ENCODE peak calls at places on chromosomes 16 and 17, in five cellular contexts. Y is cardiac muscle cell, R is H1, G is endothelial cell of umbilical vein, U is uterus. L is an unnamed sample. For H3K27me3, the result is how much of the 10 kb centered on the place peaks cover.

GRCh38 chr17:60941028-60941427 is 263.4 kb downstream of the BCAS3 start:
- DNase-seq in U (peak), G (peak), R (no peak), Y (peak), L (peak)

GRCh38 chr17:73476890-73477350 is 165.1 kb upstream of the CDC42EP4 start:
- DNase-seq in Y (no peak), G (no peak), U (no peak), R (no peak), L (no peak)

GRCh38 chr17:75864448-75864871 is 9.3 kb upstream of the WBP2 start:
- DNase-seq in Y (peak), R (no peak), U (peak), G (no peak), L (peak)

GRCh38 chr16:47247691-47248090 is 103.9 kb upstream of the NETO2 start:
- DNase-seq in R (no peak), Y (no peak), U (no peak), G (no peak), L (no peak)

GRCh38 chr17:30505868-30506417 is 28.7 kb downstream of the GOSR1 start:
- DNase-seq in G (no peak), Y (no peak), U (no peak), R (no peak), L (no peak)

GRCh38 chr17:4986403-4986802 is 1.1 kb downstream of the CAMTA2 start:
- DNase-seq in U (peak), G (peak), R (no peak), Y (peak), L (no peak)

GRCh38 chr17:58052951-58053715 is 30.1 kb upstream of the DYNLL2 start:
- DNase-seq in U (no peak), G (no peak), Y (no peak), R (no peak), L (no peak)

GRCh38 chr16:85312174-85312573 is 199.9 kb upstream of the CIBAR2 start:
- DNase-seq in R (no peak), G (no peak), U (no peak), Y (no peak), L (no peak)

GRCh38 chr17:40588557-40588956 is 23.3 kb upstream of the CCR7 start:
- DNase-seq in G (no peak), R (no peak), Y (no peak), U (no peak), L (no peak)
- H3K4me3 ChIP-seq in G (no peak), R (no peak), Y (no peak), U (no peak), L (no peak)

GRCh38 chr16:66508261-66508913 is 41.5 kb downstream of the TK2 start:
- DNase-seq in R (no peak), U (peak), Y (peak), G (peak), L (no peak)

GRCh38 chr16:66507731-66508239 is 42.1 kb downstream of the TK2 start:
- DNase-seq in U (peak), G (no peak), Y (no peak), R (no peak), L (no peak)

GRCh38 chr16:66502020-66502913 is 47.7 kb downstream of the TK2 start:
- DNase-seq in Y (peak), R (no peak), G (no peak), U (peak), L (no peak)

GRCh38 chr16:66503612-66504011 is 46.3 kb downstream of the TK2 start:
- DNase-seq in U (no peak), R (no peak), G (no peak), Y (no peak), L (no peak)

GRCh38 chr16:66503030-66503429 is 46.9 kb downstream of the TK2 start:
- DNase-seq in R (no peak), Y (no peak), U (peak), G (no peak), L (no peak)
- TF ChIP-seq CTCF in R (no peak), Y (no peak), U (no peak), G (no peak), L (no peak)

DNA sequence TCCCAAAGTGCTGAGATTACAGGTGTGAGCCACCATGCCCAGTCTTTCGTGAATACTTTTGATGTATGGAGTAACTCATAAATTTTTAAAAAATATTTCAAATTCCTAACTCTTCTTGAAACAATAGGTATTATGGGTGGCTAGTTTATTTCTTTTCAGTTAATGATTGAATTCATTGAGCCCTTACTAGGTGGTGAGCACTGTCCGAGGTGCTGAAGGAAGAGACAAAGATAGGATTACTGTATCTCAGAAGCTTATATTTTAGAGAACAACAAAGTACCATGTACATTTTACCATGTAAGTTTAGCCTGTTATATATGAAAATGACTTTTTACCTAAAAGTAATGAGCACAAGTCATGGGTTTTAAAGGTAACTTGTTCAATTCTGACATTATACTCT is 418.3 kb downstream of the NPIPA7 start:
- DNase-seq in Y (no peak), U (no peak), R (no peak), G (no peak), L (no peak)
- H3K27me3 ChIP-seq in Y (under half), U (under half), R (under half), G (under half), L (under half)

GRCh38 chr17:13024526-13025263 is 6.9 kb upstream of the ELAC2 start:
- DNase-seq in G (peak), Y (peak), R (peak), U (peak), L (no peak)
- H3K4me3 ChIP-seq in G (no peak), Y (no peak), R (no peak), U (no peak), L (no peak)

GRCh38 chr16:30657866-30658730 is at the start of gene FBRS:
- DNase-seq in G (peak), R (peak), U (peak), Y (peak), L (peak)

GRCh38 chr16:30656974-30657865 is 1.0 kb upstream of the FBRS start:
- DNase-seq in R (no peak), U (no peak), Y (no peak), G (no peak), L (no peak)

GRCh38 chr16:30659507-30660423 is 1.5 kb downstream of the FBRS start:
- DNase-seq in Y (no peak), U (peak), G (peak), R (no peak), L (no peak)

GRCh38 chr16:30660424-30661251 is 2.4 kb downstream of the FBRS start:
- DNase-seq in U (no peak), Y (no peak), G (peak), R (no peak), L (no peak)

GRCh38 chr16:30658731-30659506 is 688 bp downstream of the FBRS start:
- DNase-seq in G (no peak), R (peak), Y (peak), U (peak), L (peak)
- TF ChIP-seq CTCF in G (peak), R (no peak), Y (peak), U (no peak), L (no peak)

GRCh38 chr16:86647561-86647960 is 69.2 kb downstream of the FOXL1 start:
- DNase-seq in G (no peak), R (no peak), Y (no peak), U (no peak), L (no peak)
- H3K27me3 ChIP-seq in G (under half), R (under half), Y (under half), U (under half), L (under half)

L was measured in BJ.